ENCODE peak calls at places on chromosomes 3 and 15, in nine cellular contexts. Z is esophagus squamous epithelium; F is HFF-Myc; G is stimulated activated CD8-positive, alpha-beta memory T cell treated with anti-CD3 and anti-CD28 coated beads, Interleukin-4, amount 100 ng/mL, for 24 hours; O is dermis microvascular lymphatic vessel endothelial cell; K is anterior cingulate cortex; J is LHCN-M2; W is T-helper 17 cell; D is omental fat pad. U is an unnamed sample.

GRCh38 chr3:57646723-57647122 is 46.2 kb downstream of the DENND6A start:
- DNase-seq in G (no peak), K (no peak), F (peak; percentile 14), W (no peak), O (peak; percentile 31), Z (no peak), J (peak; percentile 25), D (no peak), U (no peak)

GRCh38 chr3:42266085-42266484 is at the start of gene CCK:
- DNase-seq in J (no peak), D (no peak), K (no peak), G (no peak), W (no peak), Z (no peak), F (no peak), O (no peak), U (no peak)

GRCh38 chr3:128426128-128426921 is 40.4 kb downstream of the DNAJB8 start:
- DNase-seq in D (no peak), W (peak; percentile 52), G (peak; percentile 36), K (no peak), Z (no peak), F (no peak), J (no peak), O (no peak), U (no peak)

GRCh38 chr3:72950801-72951200 is 45.8 kb upstream of the PPP4R2 start:
- DNase-seq in K (no peak), W (no peak), F (no peak), D (no peak), Z (no peak), J (no peak), G (no peak), O (no peak), U (no peak)

GRCh38 chr3:123773681-123774431 is 110.3 kb downstream of the MYLK start:
- DNase-seq in Z (no peak), D (no peak), K (no peak), W (no peak), G (no peak), J (peak; percentile 93), F (peak; percentile 78), O (no peak), U (peak; percentile 96)

GRCh38 chr15:47376190-47376589 is 341.1 kb upstream of the SEMA6D start:
- DNase-seq in O (no peak), W (no peak), J (no peak), K (no peak), F (no peak), Z (no peak), D (no peak), G (no peak), U (no peak)

GRCh38 chr3:126961191-126961790 is 21.6 kb upstream of the PLXNA1 start:
- DNase-seq in K (no peak), W (no peak), F (no peak), Z (no peak), J (peak; percentile 87), O (no peak), D (peak; percentile 34), G (no peak), U (peak; percentile 21)

GRCh38 chr3:115833074-115833473 is 209.8 kb downstream of the GAP43 start:
- DNase-seq in F (no peak), D (no peak), K (no peak), W (no peak), O (no peak), J (peak; percentile 10), Z (no peak), G (no peak), U (peak; percentile 27)

GRCh38 chr3:107106316-107106715 is 270.9 kb upstream of the CCDC54 start:
- DNase-seq in Z (no peak), F (no peak), O (no peak), W (no peak), D (no peak), K (no peak), G (no peak), J (peak; percentile 56), U (no peak)

GRCh38 chr3:75655501-75655904 is 8.6 kb upstream of the FRG2C start:
- DNase-seq in K (no peak), Z (no peak), O (no peak), W (no peak), J (no peak), F (no peak), D (no peak), G (no peak), U (no peak)

GRCh38 chr3:101179637-101180036 is 140.7 kb downstream of the IMPG2 start:
- DNase-seq in Z (no peak), G (no peak), J (peak; percentile 76), F (no peak), K (no peak), W (no peak), O (peak; percentile 40), D (no peak), U (peak; percentile 44)

GRCh38 chr15:29470794-29471193 is 201.2 kb upstream of the NSMCE3 start:
- DNase-seq in Z (no peak), K (no peak), F (no peak), J (no peak), W (no peak), O (no peak), D (no peak), G (no peak), U (no peak)

GRCh38 chr3:38489766-38490165 is 6.4 kb upstream of the EXOG start:
- DNase-seq in O (no peak), J (no peak), G (no peak), K (no peak), D (no peak), F (no peak), Z (no peak), W (no peak), U (no peak)

GRCh38 chr3:172103724-172104123 is 64.3 kb downstream of the FNDC3B start:
- DNase-seq in W (no peak), Z (no peak), F (no peak), J (peak; percentile 88), K (no peak), O (no peak), G (no peak), D (no peak), U (no peak)

GRCh38 chr3:187997490-187997889 is 156.5 kb upstream of the LPP start:
- DNase-seq in F (no peak), O (no peak), W (no peak), G (no peak), Z (no peak), K (no peak), D (no peak), J (peak; percentile 47), U (peak; percentile 23)